ENCODE peak calls at places on chromosome 18, in ten cellular contexts. One of them, this sample, is unnamed.

GRCh38 chr18:59139615-59140286 is at the start of gene SEC11C:
- DNase-seq in MG63: peak; percentile 95
- DNase-seq in suprapubic skin: peak; percentile 97
- DNase-seq in GM23248: peak; percentile 98
- DNase-seq in fibroblast of lung: peak; percentile 94
- DNase-seq in brain microvascular endothelial cell: peak; percentile 97
- DNase-seq in right lobe of liver: peak; percentile 98
- DNase-seq in cardiac muscle cell: peak; percentile 98
- DNase-seq in aorta: peak; percentile 98
- DNase-seq in HCT116: peak; percentile 95
- DNase-seq in this sample: peak; percentile 94

GRCh38 chr18:58335821-58336220 is 291.8 kb downstream of the NEDD4L start:
- DNase-seq in MG63: no peak
- DNase-seq in suprapubic skin: no peak
- DNase-seq in GM23248: no peak
- DNase-seq in fibroblast of lung: peak; percentile 25
- DNase-seq in brain microvascular endothelial cell: no peak
- DNase-seq in right lobe of liver: no peak
- DNase-seq in cardiac muscle cell: no peak
- DNase-seq in aorta: no peak
- DNase-seq in HCT116: no peak
- DNase-seq in this sample: no peak

GRCh38 chr18:37496568-37496967 is 69.0 kb downstream of the CELF4 start:
- DNase-seq in MG63: no peak
- DNase-seq in suprapubic skin: no peak
- DNase-seq in GM23248: no peak
- DNase-seq in fibroblast of lung: no peak
- DNase-seq in brain microvascular endothelial cell: no peak
- DNase-seq in right lobe of liver: no peak
- DNase-seq in cardiac muscle cell: no peak
- DNase-seq in aorta: no peak
- DNase-seq in HCT116: no peak
- DNase-seq in this sample: no peak

GRCh38 chr18:23422751-23423418 is 30.2 kb upstream of the RIOK3 start:
- DNase-seq in MG63: peak; percentile 17
- DNase-seq in suprapubic skin: no peak
- DNase-seq in GM23248: peak; percentile 83
- DNase-seq in fibroblast of lung: peak; percentile 54
- DNase-seq in brain microvascular endothelial cell: peak; percentile 35
- DNase-seq in right lobe of liver: no peak
- DNase-seq in cardiac muscle cell: no peak
- DNase-seq in aorta: no peak
- DNase-seq in HCT116: peak; percentile 78
- DNase-seq in this sample: peak; percentile 71

GRCh38 chr18:74530584-74530862 is 3.8 kb upstream of the CNDP1 start:
- DNase-seq in MG63: no peak
- DNase-seq in suprapubic skin: no peak
- DNase-seq in GM23248: no peak
- DNase-seq in fibroblast of lung: no peak
- DNase-seq in brain microvascular endothelial cell: no peak
- DNase-seq in right lobe of liver: peak; percentile 22
- DNase-seq in cardiac muscle cell: no peak
- DNase-seq in aorta: no peak
- DNase-seq in HCT116: no peak
- DNase-seq in this sample: no peak

GRCh38 chr18:63762518-63762917 is 12.7 kb upstream of the SERPINB7 start:
- DNase-seq in MG63: no peak
- DNase-seq in suprapubic skin: no peak
- DNase-seq in GM23248: peak; percentile 89
- DNase-seq in fibroblast of lung: peak; percentile 60
- DNase-seq in brain microvascular endothelial cell: peak; percentile 62
- DNase-seq in right lobe of liver: no peak
- DNase-seq in cardiac muscle cell: no peak
- DNase-seq in aorta: no peak
- DNase-seq in HCT116: no peak
- DNase-seq in this sample: no peak

GRCh38 chr18:27715751-27716150 is 461.2 kb downstream of the CDH2 start:
- DNase-seq in MG63: no peak
- DNase-seq in suprapubic skin: no peak
- DNase-seq in GM23248: peak; percentile 7
- DNase-seq in fibroblast of lung: no peak
- DNase-seq in brain microvascular endothelial cell: peak; percentile 72
- DNase-seq in right lobe of liver: no peak
- DNase-seq in cardiac muscle cell: no peak
- DNase-seq in aorta: no peak
- DNase-seq in HCT116: no peak
- DNase-seq in this sample: no peak

GRCh38 chr18:33355263-33355662 is 85.3 kb downstream of the CCDC178 start:
- DNase-seq in MG63: no peak
- DNase-seq in suprapubic skin: no peak
- DNase-seq in GM23248: no peak
- DNase-seq in fibroblast of lung: no peak
- DNase-seq in brain microvascular endothelial cell: no peak
- DNase-seq in right lobe of liver: no peak
- DNase-seq in cardiac muscle cell: no peak
- DNase-seq in aorta: no peak
- DNase-seq in HCT116: no peak
- DNase-seq in this sample: no peak

GRCh38 chr18:6983366-6983765 is 134.2 kb downstream of the LAMA1 start:
- DNase-seq in MG63: no peak
- DNase-seq in suprapubic skin: no peak
- DNase-seq in GM23248: no peak
- DNase-seq in fibroblast of lung: no peak
- DNase-seq in brain microvascular endothelial cell: no peak
- DNase-seq in right lobe of liver: no peak
- DNase-seq in cardiac muscle cell: no peak
- DNase-seq in aorta: no peak
- DNase-seq in HCT116: no peak
- DNase-seq in this sample: no peak

GRCh38 chr18:616380-616995 is 19.7 kb downstream of the CLUL1 start:
- DNase-seq in MG63: no peak
- DNase-seq in suprapubic skin: no peak
- DNase-seq in GM23248: peak; percentile 82
- DNase-seq in fibroblast of lung: peak; percentile 42
- DNase-seq in brain microvascular endothelial cell: no peak
- DNase-seq in right lobe of liver: no peak
- DNase-seq in cardiac muscle cell: peak; percentile 59
- DNase-seq in aorta: no peak
- DNase-seq in HCT116: peak; percentile 35
- DNase-seq in this sample: no peak

GRCh38 chr18:48627216-48627615 is 88.4 kb downstream of the CTIF start:
- DNase-seq in MG63: peak; percentile 30
- DNase-seq in suprapubic skin: no peak
- DNase-seq in GM23248: peak; percentile 34
- DNase-seq in fibroblast of lung: peak; percentile 51
- DNase-seq in brain microvascular endothelial cell: no peak
- DNase-seq in right lobe of liver: no peak
- DNase-seq in cardiac muscle cell: no peak
- DNase-seq in aorta: no peak
- DNase-seq in HCT116: peak; percentile 32
- DNase-seq in this sample: no peak

GRCh38 chr18:383135-383534 is 115.3 kb upstream of the THOC1 start:
- DNase-seq in MG63: no peak
- DNase-seq in suprapubic skin: no peak
- DNase-seq in GM23248: peak; percentile 49
- DNase-seq in fibroblast of lung: peak; percentile 51
- DNase-seq in brain microvascular endothelial cell: no peak
- DNase-seq in right lobe of liver: no peak
- DNase-seq in cardiac muscle cell: no peak
- DNase-seq in aorta: no peak
- DNase-seq in HCT116: no peak
- DNase-seq in this sample: no peak

GRCh38 chr18:23684515-23685197 is 4.6 kb upstream of the LAMA3 start:
- DNase-seq in MG63: peak; percentile 39
- DNase-seq in suprapubic skin: no peak
- DNase-seq in GM23248: peak; percentile 77
- DNase-seq in fibroblast of lung: peak; percentile 42
- DNase-seq in brain microvascular endothelial cell: peak; percentile 81
- DNase-seq in right lobe of liver: no peak
- DNase-seq in cardiac muscle cell: no peak
- DNase-seq in aorta: no peak
- DNase-seq in HCT116: no peak
- DNase-seq in this sample: no peak

GRCh38 chr18:48813833-48814489 is 136.8 kb downstream of the SMAD7 start:
- DNase-seq in MG63: no peak
- DNase-seq in suprapubic skin: peak; percentile 31
- DNase-seq in GM23248: no peak
- DNase-seq in fibroblast of lung: no peak
- DNase-seq in brain microvascular endothelial cell: no peak
- DNase-seq in right lobe of liver: peak; percentile 18
- DNase-seq in cardiac muscle cell: no peak
- DNase-seq in aorta: peak; percentile 23
- DNase-seq in HCT116: no peak
- DNase-seq in this sample: peak; percentile 11

GRCh38 chr18:21853020-21853419 is 112.4 kb downstream of the MIB1 start:
- DNase-seq in MG63: no peak
- DNase-seq in suprapubic skin: no peak
- DNase-seq in GM23248: no peak
- DNase-seq in fibroblast of lung: peak; percentile 16
- DNase-seq in brain microvascular endothelial cell: peak; percentile 23
- DNase-seq in right lobe of liver: no peak
- DNase-seq in cardiac muscle cell: peak; percentile 76
- DNase-seq in aorta: no peak
- DNase-seq in HCT116: no peak
- DNase-seq in this sample: no peak

GRCh38 chr18:46728219-46728930 is 28.5 kb downstream of the ST8SIA5 start:
- DNase-seq in MG63: no peak
- DNase-seq in suprapubic skin: no peak
- DNase-seq in GM23248: no peak
- DNase-seq in fibroblast of lung: no peak
- DNase-seq in brain microvascular endothelial cell: no peak
- DNase-seq in right lobe of liver: no peak
- DNase-seq in cardiac muscle cell: no peak
- DNase-seq in aorta: no peak
- DNase-seq in HCT116: no peak
- DNase-seq in this sample: no peak

GRCh38 chr18:51711298-51711889 is 513.9 kb upstream of the MEX3C start:
- DNase-seq in MG63: no peak
- DNase-seq in suprapubic skin: no peak
- DNase-seq in GM23248: no peak
- DNase-seq in fibroblast of lung: no peak
- DNase-seq in brain microvascular endothelial cell: no peak
- DNase-seq in right lobe of liver: no peak
- DNase-seq in cardiac muscle cell: no peak
- DNase-seq in aorta: no peak
- DNase-seq in HCT116: no peak
- DNase-seq in this sample: no peak

GRCh38 chr18:64207818-64208217 is 58.9 kb upstream of the LINC00305 start:
- DNase-seq in MG63: no peak
- DNase-seq in suprapubic skin: no peak
- DNase-seq in GM23248: no peak
- DNase-seq in fibroblast of lung: no peak
- DNase-seq in brain microvascular endothelial cell: no peak
- DNase-seq in right lobe of liver: no peak
- DNase-seq in cardiac muscle cell: no peak
- DNase-seq in aorta: no peak
- DNase-seq in HCT116: no peak
- DNase-seq in this sample: no peak

GRCh38 chr18:12944724-12945123 is 3.1 kb upstream of the SEH1L start:
- DNase-seq in MG63: peak; percentile 70
- DNase-seq in suprapubic skin: no peak
- DNase-seq in GM23248: peak; percentile 43
- DNase-seq in fibroblast of lung: peak; percentile 24
- DNase-seq in brain microvascular endothelial cell: peak; percentile 9
- DNase-seq in right lobe of liver: peak; percentile 75
- DNase-seq in cardiac muscle cell: no peak
- DNase-seq in aorta: peak; percentile 87
- DNase-seq in HCT116: no peak
- DNase-seq in this sample: no peak

GRCh38 chr18:35337256-35337655 is 7.0 kb downstream of the ZNF24 start:
- DNase-seq in MG63: no peak
- DNase-seq in suprapubic skin: no peak
- DNase-seq in GM23248: no peak
- DNase-seq in fibroblast of lung: no peak
- DNase-seq in brain microvascular endothelial cell: no peak
- DNase-seq in right lobe of liver: no peak
- DNase-seq in cardiac muscle cell: no peak
- DNase-seq in aorta: no peak
- DNase-seq in HCT116: no peak
- DNase-seq in this sample: no peak
- H3K36me3 ChIP-seq in MG63: peaks cover 89% of the 10 kb centered on the region
- H3K36me3 ChIP-seq in suprapubic skin: peaks cover 77% of the 10 kb centered on the region
- H3K36me3 ChIP-seq in GM23248: peaks cover 74% of the 10 kb centered on the region
- H3K36me3 ChIP-seq in fibroblast of lung: peaks cover 21% of the 10 kb centered on the region
- H3K36me3 ChIP-seq in brain microvascular endothelial cell: peaks cover 66% of the 10 kb centered on the region
- H3K36me3 ChIP-seq in right lobe of liver: peaks cover 72% of the 10 kb centered on the region
- H3K36me3 ChIP-seq in cardiac muscle cell: peaks cover 80% of the 10 kb centered on the region
- H3K36me3 ChIP-seq in aorta: no peaks in the 10 kb centered on the region
- H3K36me3 ChIP-seq in HCT116: peaks cover 73% of the 10 kb centered on the region
- H3K36me3 ChIP-seq in this sample: peaks cover 99% of the 10 kb centered on the region

DNA sequence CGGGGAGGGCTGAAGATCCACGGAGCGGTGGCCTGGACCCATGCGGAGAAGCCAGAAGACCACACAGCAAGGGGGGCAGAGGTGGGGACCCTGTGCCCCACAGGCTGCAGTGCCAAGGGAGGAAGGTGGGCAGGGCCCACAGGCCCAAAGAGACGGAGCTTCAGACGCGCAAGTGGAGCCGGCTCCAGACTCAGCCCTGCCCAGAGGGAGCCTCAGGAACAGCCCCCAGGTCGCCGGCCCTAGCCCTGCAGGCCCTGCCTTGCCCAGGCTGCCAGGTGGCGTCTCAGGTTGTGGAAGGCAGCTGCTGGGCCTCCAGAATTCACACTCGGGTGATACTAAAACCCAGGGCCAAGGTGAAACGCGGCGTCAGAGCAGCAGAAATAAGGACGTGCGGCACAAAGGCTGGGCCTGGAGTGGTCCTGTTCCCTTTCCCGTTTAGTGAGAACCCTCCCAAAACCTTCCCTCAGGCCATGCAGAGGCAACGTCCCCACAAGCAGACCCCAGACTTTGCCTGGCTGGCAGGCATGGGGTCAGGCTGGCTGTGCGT is 36.8 kb downstream of the SLC66A2 start:
- DNase-seq in MG63: no peak
- DNase-seq in suprapubic skin: peak; percentile 72
- DNase-seq in GM23248: no peak
- DNase-seq in fibroblast of lung: no peak
- DNase-seq in brain microvascular endothelial cell: no peak
- DNase-seq in right lobe of liver: no peak
- DNase-seq in cardiac muscle cell: no peak
- DNase-seq in aorta: peak; percentile 35
- DNase-seq in HCT116: no peak
- DNase-seq in this sample: no peak
- H3K36me3 ChIP-seq in MG63: peaks cover 10% of the 10 kb centered on the region
- H3K36me3 ChIP-seq in suprapubic skin: peaks cover 62% of the 10 kb centered on the region
- H3K36me3 ChIP-seq in GM23248: no peaks in the 10 kb centered on the region
- H3K36me3 ChIP-seq in fibroblast of lung: peaks cover 9% of the 10 kb centered on the region
- H3K36me3 ChIP-seq in brain microvascular endothelial cell: peaks cover 14% of the 10 kb centered on the region
- H3K36me3 ChIP-seq in right lobe of liver: peaks cover 37% of the 10 kb centered on the region
- H3K36me3 ChIP-seq in cardiac muscle cell: no peaks in the 10 kb centered on the region
- H3K36me3 ChIP-seq in aorta: no peaks in the 10 kb centered on the region
- H3K36me3 ChIP-seq in HCT116: no peaks in the 10 kb centered on the region
- H3K36me3 ChIP-seq in this sample: peaks cover 5% of the 10 kb centered on the region

GRCh38 chr18:9108911-9109310 is 6.4 kb downstream of the NDUFV2 start:
- DNase-seq in MG63: no peak
- DNase-seq in suprapubic skin: no peak
- DNase-seq in GM23248: no peak
- DNase-seq in fibroblast of lung: no peak
- DNase-seq in brain microvascular endothelial cell: no peak
- DNase-seq in right lobe of liver: no peak
- DNase-seq in cardiac muscle cell: no peak
- DNase-seq in aorta: no peak
- DNase-seq in HCT116: no peak
- DNase-seq in this sample: no peak
- H3K36me3 ChIP-seq in MG63: peaks cover 79% of the 10 kb centered on the region
- H3K36me3 ChIP-seq in suprapubic skin: no peaks in the 10 kb centered on the region
- H3K36me3 ChIP-seq in GM23248: no peaks in the 10 kb centered on the region
- H3K36me3 ChIP-seq in fibroblast of lung: no peaks in the 10 kb centered on the region
- H3K36me3 ChIP-seq in brain microvascular endothelial cell: no peaks in the 10 kb centered on the region
- H3K36me3 ChIP-seq in right lobe of liver: no peaks in the 10 kb centered on the region
- H3K36me3 ChIP-seq in cardiac muscle cell: no peaks in the 10 kb centered on the region
- H3K36me3 ChIP-seq in aorta: no peaks in the 10 kb centered on the region
- H3K36me3 ChIP-seq in HCT116: no peaks in the 10 kb centered on the region
- H3K36me3 ChIP-seq in this sample: peaks cover 37% of the 10 kb centered on the region

GRCh38 chr18:9933865-9934264 is 20.0 kb downstream of the VAPA start:
- DNase-seq in MG63: no peak
- DNase-seq in suprapubic skin: no peak
- DNase-seq in GM23248: no peak
- DNase-seq in fibroblast of lung: no peak
- DNase-seq in brain microvascular endothelial cell: no peak
- DNase-seq in right lobe of liver: no peak
- DNase-seq in cardiac muscle cell: no peak
- DNase-seq in aorta: no peak
- DNase-seq in HCT116: no peak
- DNase-seq in this sample: no peak
- H3K36me3 ChIP-seq in MG63: peaks cover 56% of the 10 kb centered on the region
- H3K36me3 ChIP-seq in suprapubic skin: peaks cover 33% of the 10 kb centered on the region
- H3K36me3 ChIP-seq in GM23248: peaks cover 31% of the 10 kb centered on the region
- H3K36me3 ChIP-seq in fibroblast of lung: peaks cover 6% of the 10 kb centered on the region
- H3K36me3 ChIP-seq in brain microvascular endothelial cell: peaks cover 35% of the 10 kb centered on the region
- H3K36me3 ChIP-seq in right lobe of liver: peaks cover 33% of the 10 kb centered on the region
- H3K36me3 ChIP-seq in cardiac muscle cell: peaks cover 31% of the 10 kb centered on the region
- H3K36me3 ChIP-seq in aorta: peaks cover 4% of the 10 kb centered on the region
- H3K36me3 ChIP-seq in HCT116: peaks cover 26% of the 10 kb centered on the region
- H3K36me3 ChIP-seq in this sample: peaks cover 76% of the 10 kb centered on the region

This sample was measured in RWPE2.